ENCODE peak calls at places on chromosomes 5 and 9, in seven cellular contexts. V is CD8-positive, alpha-beta T cell; F is A549; H is fibroblast of pulmonary artery; M is BE2C; U is adrenal gland; K is PC-9. L is an unnamed sample.
A peak's percentile ranks its signal among the peaks of the same experiment; 100 is the strongest.

GRCh38 chr9:34047864-34048729 is 590 bp downstream of the UBAP2 start:
- DNase-seq in F (peak; percentile 56), H (no peak), U (peak; percentile 44), V (peak; percentile 52), M (peak; percentile 60), K (peak; percentile 35), L (peak; percentile 44)

GRCh38 chr9:14722391-14723035 is at the start of gene CER1:
- DNase-seq in V (no peak), U (no peak), K (no peak), H (no peak), M (no peak), F (no peak), L (no peak)

GRCh38 chr5:39696672-39697398 is 272.1 kb upstream of the DAB2 start:
- DNase-seq in M (no peak), V (no peak), U (no peak), K (no peak), H (no peak), F (no peak), L (no peak)

GRCh38 chr5:65172486-65173129 is 309.1 kb downstream of the ADAMTS6 start:
- DNase-seq in H (no peak), V (no peak), U (no peak), M (no peak), K (no peak), F (no peak), L (peak; percentile 14)

GRCh38 chr9:93807166-93808013 is 147.8 kb downstream of the BARX1 start:
- DNase-seq in F (no peak), H (no peak), M (no peak), V (no peak), K (no peak), U (no peak), L (no peak)

GRCh38 chr9:13550519-13550918 is 271.0 kb upstream of the MPDZ start:
- DNase-seq in F (no peak), V (no peak), U (no peak), K (no peak), H (no peak), M (no peak), L (no peak)

GRCh38 chr5:111367081-111367480 is 142.9 kb downstream of the CAMK4 start:
- DNase-seq in M (peak; percentile 19), H (peak; percentile 20), F (peak; percentile 47), U (no peak), V (no peak), K (peak; percentile 53), L (peak; percentile 66)

GRCh38 chr5:139393497-139394122 is 1.3 kb downstream of the PROB1 start:
- DNase-seq in U (no peak), V (no peak), K (no peak), F (no peak), M (no peak), H (no peak), L (no peak)

GRCh38 chr9:127567898-127568617 is 44.0 kb upstream of the STXBP1 start:
- DNase-seq in M (no peak), F (no peak), U (no peak), V (no peak), H (no peak), K (no peak), L (peak; percentile 27)

GRCh38 chr5:102663771-102664530 is 91.2 kb upstream of the PAM start:
- DNase-seq in V (no peak), F (no peak), M (no peak), K (peak; percentile 70), U (peak; percentile 13), H (no peak), L (peak; percentile 46)

GRCh38 chr5:173123416-173123815 is 20.9 kb upstream of the BNIP1 start:
- DNase-seq in M (no peak), V (no peak), U (peak; percentile 51), H (peak; percentile 71), K (no peak), F (peak; percentile 16), L (peak; percentile 51)

GRCh38 chr9:75892168-75892901 is 1.9 kb downstream of the PCSK5 start:
- DNase-seq in V (no peak), M (no peak), K (peak; percentile 74), U (peak; percentile 44), F (peak; percentile 22), H (no peak), L (no peak)

GRCh38 chr5:103607346-103607745 is 44.8 kb upstream of the NUDT12 start:
- DNase-seq in U (no peak), V (no peak), M (no peak), K (no peak), F (no peak), H (no peak), L (no peak)

GRCh38 chr5:102845041-102845440 is 89.9 kb downstream of the PAM start:
- DNase-seq in V (no peak), K (no peak), M (no peak), H (no peak), F (no peak), U (no peak), L (no peak)

GRCh38 chr5:68028131-68028727 is 187.3 kb upstream of the PIK3R1 start:
- DNase-seq in F (no peak), U (no peak), M (no peak), V (no peak), K (no peak), H (no peak), L (no peak)

GRCh38 chr9:34197756-34198711 is 19.2 kb downstream of the UBAP1 start:
- DNase-seq in K (no peak), V (no peak), H (no peak), F (peak; percentile 34), U (peak; percentile 46), M (peak; percentile 33), L (no peak)

GRCh38 chr5:4548341-4548740 is 591.8 kb upstream of the ADAMTS16 start:
- DNase-seq in M (no peak), F (no peak), V (no peak), H (no peak), U (no peak), K (no peak), L (no peak)

GRCh38 chr9:30673132-30673531 is 1711.3 kb upstream of the ACO1 start:
- DNase-seq in V (no peak), H (no peak), M (no peak), K (no peak), U (no peak), F (no peak), L (peak; percentile 6)

GRCh38 chr9:7117676-7118561 is 360.1 kb downstream of the KDM4C start:
- DNase-seq in M (no peak), V (no peak), K (no peak), H (peak; percentile 48), F (no peak), U (no peak), L (peak; percentile 73)

DNA sequence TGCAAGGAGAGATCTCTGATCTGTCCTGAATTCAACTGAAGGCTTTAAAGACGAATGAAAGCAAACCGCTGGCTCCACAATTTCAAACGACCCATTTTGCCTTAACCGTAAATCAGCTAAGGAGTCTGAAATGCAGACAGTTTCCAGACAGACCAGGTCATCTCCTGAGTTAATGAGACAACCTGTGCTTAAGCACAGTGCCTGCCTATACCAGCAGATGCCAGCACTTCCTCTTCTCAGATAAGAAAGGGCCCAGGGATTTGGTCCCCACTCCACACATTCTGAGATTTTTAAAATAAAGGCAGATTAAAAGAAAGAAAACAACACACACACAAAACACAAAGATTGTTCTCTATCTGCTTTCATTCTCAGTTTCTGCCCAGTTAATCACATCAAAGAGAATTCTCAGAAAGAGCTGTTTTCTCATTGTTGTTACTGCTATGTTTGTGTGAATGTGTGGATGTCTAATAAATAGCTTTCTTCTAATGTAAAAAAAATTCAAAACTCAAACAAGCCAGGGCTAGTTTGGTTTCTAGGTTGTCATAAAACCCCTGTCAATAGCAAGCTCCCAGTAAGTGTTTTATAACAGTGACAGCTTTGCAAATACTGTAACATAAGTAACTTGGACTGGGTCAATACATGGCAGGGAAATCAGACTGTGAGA is 157.7 kb upstream of the SLC24A2 start:
- DNase-seq in H (peak; percentile 51), M (no peak), K (no peak), V (no peak), F (peak; percentile 9), U (no peak), L (peak; percentile 11)
- TF ChIP-seq CTCF in H (peak; percentile 55), M (no peak), K (peak; percentile 17), V (no peak), F (no peak), U (no peak), L (peak; percentile 28)

DNA sequence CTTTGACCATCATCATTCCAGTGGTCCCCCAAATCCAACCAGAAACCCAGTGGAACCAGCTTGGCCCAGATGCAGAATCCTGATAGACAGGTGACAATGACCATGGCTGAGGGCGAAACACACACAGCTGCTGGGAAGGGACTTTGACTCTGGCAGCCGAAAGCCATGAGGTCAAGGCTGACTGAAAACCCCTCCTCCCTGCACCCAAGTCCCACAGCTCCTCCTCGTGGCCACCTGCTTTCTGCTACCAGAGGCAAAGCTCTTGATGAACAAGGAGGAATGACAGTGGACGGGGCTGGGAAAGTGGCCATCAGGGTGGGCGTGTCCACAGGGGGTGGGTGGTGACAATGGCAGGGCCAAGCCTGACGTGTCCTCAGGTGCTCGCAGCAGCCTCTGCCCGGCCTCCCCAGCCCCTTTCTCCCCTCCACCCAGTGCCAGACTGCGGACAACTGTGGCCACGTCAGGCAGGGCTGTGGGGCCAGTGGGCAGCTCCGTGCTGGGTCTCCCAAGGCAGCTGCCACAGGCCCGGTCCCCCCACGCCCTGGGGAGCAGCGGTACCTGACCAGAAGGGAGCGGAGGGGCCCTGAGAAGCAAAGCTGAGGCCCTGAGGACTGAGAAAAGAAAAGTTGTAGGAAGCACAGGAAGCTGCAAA is 30.8 kb upstream of the SARDH start:
- DNase-seq in H (no peak), U (peak; percentile 52), F (peak; percentile 25), M (peak; percentile 47), V (no peak), K (no peak), L (no peak)
- TF ChIP-seq CTCF in H (no peak), U (no peak), F (no peak), M (peak; percentile 54), V (no peak), K (no peak), L (no peak)

GRCh38 chr5:158525663-158526062 is 574.1 kb downstream of the EBF1 start:
- DNase-seq in F (no peak), H (no peak), V (no peak), M (no peak), U (no peak), K (no peak), L (no peak)
- TF ChIP-seq CTCF in F (no peak), H (no peak), V (no peak), M (no peak), U (no peak), K (no peak), L (no peak)

GRCh38 chr5:16616536-16617271 is at the start of gene RETREG1:
- DNase-seq in U (no peak), V (peak; percentile 83), K (no peak), M (peak; percentile 71), F (peak; percentile 38), H (no peak), L (peak; percentile 23)
- TF ChIP-seq CTCF in U (no peak), V (no peak), K (no peak), M (no peak), F (no peak), H (no peak), L (no peak)

DNA sequence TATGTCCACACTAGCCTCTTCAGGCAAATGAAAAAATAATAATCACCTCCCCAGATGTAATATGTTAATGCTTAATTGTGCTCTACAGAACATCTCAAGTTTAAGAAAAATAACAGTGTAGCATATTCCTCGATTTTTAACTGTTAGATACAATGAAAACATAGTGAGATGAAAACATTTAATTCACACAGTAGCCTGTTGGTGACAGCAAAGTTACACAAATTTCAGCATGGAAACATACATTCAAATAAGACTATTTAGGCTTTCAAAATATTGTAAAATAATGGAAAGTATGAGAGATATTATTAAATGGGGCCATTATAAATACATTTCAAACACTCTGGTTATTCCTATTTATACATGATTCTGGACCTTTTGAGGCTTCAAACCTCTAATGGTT is 543.1 kb downstream of the MAT2B start:
- DNase-seq in F (no peak), V (no peak), H (peak; percentile 70), M (no peak), K (no peak), U (no peak), L (peak; percentile 45)
- TF ChIP-seq CTCF in F (no peak), V (no peak), H (peak; percentile 49), M (peak; percentile 30), K (no peak), U (no peak), L (peak; percentile 61)

L was measured in MCF 10A.